ENCODE peak calls at places on chromosomes 7 and 10, in ten cellular contexts. T is HT-29, B is fibroblast of lung, F is RPMI7951, W is fibroblast of pulmonary artery, H is choroid plexus epithelial cell, X is upper lobe of left lung, K is breast epithelium, P is AG09319, Q is memory B cell. L is an unnamed sample.

GRCh38 chr7:159147687-159148086 is 3.0 kb upstream of the VIPR2 start:
- DNase-seq in P (no peak), K (no peak), B (no peak), W (no peak), X (no peak), T (peak; percentile 16), Q (no peak), H (no peak), F (no peak), L (no peak)

GRCh38 chr10:107546986-107547385 is 382.5 kb upstream of the SORCS1 start:
- DNase-seq in H (peak; percentile 21), T (no peak), F (peak; percentile 41), B (no peak), K (no peak), Q (no peak), P (no peak), X (no peak), W (no peak), L (no peak)

GRCh38 chr10:102422586-102423129 is 2.0 kb downstream of the FBXL15 start:
- DNase-seq in X (peak; percentile 96), T (peak; percentile 91), F (peak; percentile 64), K (peak; percentile 65), B (peak; percentile 62), H (peak; percentile 78), P (peak; percentile 37), Q (peak; percentile 48), W (peak; percentile 76), L (peak; percentile 68)

GRCh38 chr10:50991496-50992355 is 82.6 kb upstream of the PRKG1 start:
- DNase-seq in W (peak; percentile 68), B (peak; percentile 9), Q (no peak), P (no peak), H (peak; percentile 60), K (no peak), T (no peak), F (no peak), X (peak; percentile 87), L (peak; percentile 80)

GRCh38 chr7:113945018-113945938 is 26.5 kb upstream of the PPP1R3A start:
- DNase-seq in B (no peak), W (no peak), F (no peak), H (peak; percentile 3), P (no peak), X (no peak), K (no peak), Q (no peak), T (no peak), L (no peak)

GRCh38 chr10:71750986-71751385 is 22.3 kb downstream of the VSIR start:
- DNase-seq in Q (no peak), K (no peak), P (no peak), T (no peak), H (no peak), F (no peak), X (no peak), B (no peak), W (no peak), L (no peak)

GRCh38 chr7:125567686-125568085 is 638.1 kb upstream of the POT1 start:
- DNase-seq in K (no peak), F (no peak), W (no peak), B (no peak), Q (no peak), P (no peak), X (no peak), T (no peak), H (no peak), L (no peak)

GRCh38 chr7:148481965-148482626 is 108.5 kb upstream of the C7orf33 start:
- DNase-seq in F (peak; percentile 5), X (no peak), H (no peak), P (no peak), W (no peak), T (no peak), Q (no peak), B (no peak), K (no peak), L (no peak)

GRCh38 chr7:121084748-121085336 is 96.3 kb downstream of the CPED1 start:
- DNase-seq in T (no peak), W (peak; percentile 96), X (peak; percentile 10), K (no peak), P (peak; percentile 51), H (peak; percentile 94), B (peak; percentile 96), F (peak; percentile 93), Q (no peak), L (peak; percentile 30)

GRCh38 chr10:97684866-97685394 is 2.1 kb downstream of the AVPI1 start:
- DNase-seq in X (no peak), K (no peak), W (peak; percentile 20), T (no peak), P (no peak), H (peak; percentile 60), Q (no peak), F (no peak), B (no peak), L (no peak)

GRCh38 chr10:129411772-129412171 is 55.3 kb upstream of the MGMT start:
- DNase-seq in W (no peak), F (no peak), K (no peak), T (no peak), Q (no peak), X (no peak), H (no peak), P (no peak), B (no peak), L (no peak)

GRCh38 chr7:148819697-148820332 is 64.3 kb downstream of the EZH2 start:
- DNase-seq in P (no peak), B (peak; percentile 62), X (no peak), H (peak; percentile 60), F (peak; percentile 27), Q (no peak), K (no peak), T (no peak), W (peak; percentile 47), L (no peak)

GRCh38 chr10:78209987-78210386 is 176.3 kb downstream of the RPS24 start:
- DNase-seq in Q (no peak), T (no peak), B (no peak), H (no peak), F (no peak), X (no peak), K (no peak), W (no peak), P (no peak), L (no peak)

GRCh38 chr10:100183482-100183881 is 2.3 kb downstream of the ERLIN1 start:
- DNase-seq in B (no peak), X (no peak), Q (no peak), P (no peak), F (no peak), W (peak; percentile 13), K (no peak), T (peak; percentile 44), H (peak; percentile 46), L (no peak)

GRCh38 chr10:74025380-74025978 is 27.6 kb downstream of the VCL start:
- DNase-seq in T (no peak), F (no peak), H (no peak), W (no peak), B (no peak), X (no peak), Q (no peak), K (no peak), P (no peak), L (no peak)

GRCh38 chr7:73341877-73342276 is 13.9 kb downstream of the FKBP6 start:
- DNase-seq in W (peak; percentile 78), Q (no peak), X (no peak), B (peak; percentile 76), T (no peak), F (peak; percentile 79), H (peak; percentile 93), P (no peak), K (no peak), L (no peak)

GRCh38 chr10:71795248-71795647 is 21.9 kb upstream of the VSIR start:
- DNase-seq in T (peak; percentile 48), B (peak; percentile 18), H (peak; percentile 49), X (no peak), Q (no peak), W (peak; percentile 50), P (no peak), K (no peak), F (peak; percentile 15), L (no peak)

GRCh38 chr7:128135275-128136214 is 104.3 kb upstream of the LRRC4 start:
- DNase-seq in X (peak; percentile 95), F (peak; percentile 50), B (peak; percentile 56), H (peak; percentile 53), P (no peak), K (no peak), W (peak; percentile 63), T (peak; percentile 52), Q (peak; percentile 85), L (no peak)

GRCh38 chr10:12844796-12845524 is 156.6 kb downstream of the CCDC3 start:
- DNase-seq in P (peak; percentile 8), K (peak; percentile 26), T (peak; percentile 16), X (no peak), F (peak; percentile 71), B (peak; percentile 92), H (peak; percentile 92), Q (no peak), W (peak; percentile 91), L (no peak)

GRCh38 chr7:133255461-133255860 is 2.6 kb downstream of the EXOC4 start:
- DNase-seq in T (no peak), X (no peak), Q (no peak), H (no peak), B (no peak), F (no peak), W (peak; percentile 52), K (no peak), P (no peak), L (no peak)

GRCh38 chr10:86556933-86557649 is 35.5 kb upstream of the WAPL start:
- DNase-seq in F (no peak), B (no peak), P (no peak), Q (no peak), H (no peak), X (no peak), K (no peak), T (no peak), W (no peak), L (no peak)

L was measured in gastrocnemius medialis.